ENCODE peak calls at places on chromosomes 2 and 18, in five cellular contexts. One of them, this sample, is unnamed. For H3K4me1, the result is how much of the 10 kb centered on the place peaks cover.

GRCh38 chr2:239253264-239253663 is 147.6 kb downstream of the HDAC4 start:
- DNase-seq in right atrium auricular region: no peak
- DNase-seq in body of pancreas: no peak
- DNase-seq in sigmoid colon: no peak
- DNase-seq in ovary: no peak
- DNase-seq in this sample: no peak

GRCh38 chr2:134988994-134989605 is 58.1 kb downstream of the MAP3K19 start:
- DNase-seq in right atrium auricular region: no peak
- DNase-seq in body of pancreas: no peak
- DNase-seq in sigmoid colon: no peak
- DNase-seq in ovary: no peak
- DNase-seq in this sample: peak

GRCh38 chr2:170455617-170456426 is 259.3 kb upstream of the SP5 start:
- DNase-seq in right atrium auricular region: no peak
- DNase-seq in body of pancreas: no peak
- DNase-seq in sigmoid colon: no peak
- DNase-seq in ovary: no peak
- DNase-seq in this sample: no peak

GRCh38 chr2:219632758-219633101 is 5.3 kb downstream of the SLC4A3 start:
- DNase-seq in right atrium auricular region: no peak
- DNase-seq in body of pancreas: no peak
- DNase-seq in sigmoid colon: no peak
- DNase-seq in ovary: no peak
- DNase-seq in this sample: peak

GRCh38 chr2:176297067-176297466 is 27.8 kb downstream of the MTX2 start:
- DNase-seq in right atrium auricular region: no peak
- DNase-seq in body of pancreas: no peak
- DNase-seq in sigmoid colon: no peak
- DNase-seq in ovary: no peak
- DNase-seq in this sample: no peak

GRCh38 chr2:30732876-30733275 is 74.4 kb downstream of the CAPN13 start:
- DNase-seq in right atrium auricular region: no peak
- DNase-seq in body of pancreas: no peak
- DNase-seq in sigmoid colon: peak
- DNase-seq in ovary: no peak
- DNase-seq in this sample: no peak

GRCh38 chr2:1088192-1088860 is 137.7 kb downstream of the SNTG2 start:
- DNase-seq in right atrium auricular region: no peak
- DNase-seq in body of pancreas: no peak
- DNase-seq in sigmoid colon: no peak
- DNase-seq in ovary: no peak
- DNase-seq in this sample: peak

GRCh38 chr2:219251656-219252055 is 1.4 kb upstream of the TUBA4B start:
- DNase-seq in right atrium auricular region: no peak
- DNase-seq in body of pancreas: no peak
- DNase-seq in sigmoid colon: no peak
- DNase-seq in ovary: no peak
- DNase-seq in this sample: no peak

GRCh38 chr2:233865838-233866237 is 2.3 kb downstream of the MSL3B start:
- DNase-seq in right atrium auricular region: no peak
- DNase-seq in body of pancreas: no peak
- DNase-seq in sigmoid colon: no peak
- DNase-seq in ovary: no peak
- DNase-seq in this sample: no peak

GRCh38 chr2:68653034-68653433 is 9.7 kb downstream of the PROKR1 start:
- DNase-seq in right atrium auricular region: no peak
- DNase-seq in body of pancreas: no peak
- DNase-seq in sigmoid colon: no peak
- DNase-seq in ovary: no peak
- DNase-seq in this sample: no peak

GRCh38 chr18:58387716-58388115 is 241.2 kb downstream of the ALPK2 start:
- DNase-seq in right atrium auricular region: peak
- DNase-seq in body of pancreas: no peak
- DNase-seq in sigmoid colon: no peak
- DNase-seq in ovary: no peak
- DNase-seq in this sample: peak

GRCh38 chr18:26526966-26527234 is 21.5 kb downstream of the KCTD1 start:
- DNase-seq in right atrium auricular region: no peak
- DNase-seq in body of pancreas: no peak
- DNase-seq in sigmoid colon: no peak
- DNase-seq in ovary: no peak
- DNase-seq in this sample: no peak

GRCh38 chr2:128771401-128771800 is 452.7 kb upstream of the HS6ST1 start:
- DNase-seq in right atrium auricular region: peak
- DNase-seq in body of pancreas: no peak
- DNase-seq in sigmoid colon: no peak
- DNase-seq in ovary: no peak
- DNase-seq in this sample: no peak

GRCh38 chr2:128769457-128770142 is 450.9 kb upstream of the HS6ST1 start:
- DNase-seq in right atrium auricular region: peak
- DNase-seq in body of pancreas: no peak
- DNase-seq in sigmoid colon: peak
- DNase-seq in ovary: peak
- DNase-seq in this sample: no peak

GRCh38 chr2:128772671-128773070 is 454.0 kb upstream of the HS6ST1 start:
- DNase-seq in right atrium auricular region: peak
- DNase-seq in body of pancreas: no peak
- DNase-seq in sigmoid colon: peak
- DNase-seq in ovary: peak
- DNase-seq in this sample: peak

GRCh38 chr2:128768066-128768465 is 449.4 kb upstream of the HS6ST1 start:
- DNase-seq in right atrium auricular region: peak
- DNase-seq in body of pancreas: no peak
- DNase-seq in sigmoid colon: no peak
- DNase-seq in ovary: no peak
- DNase-seq in this sample: no peak

DNA sequence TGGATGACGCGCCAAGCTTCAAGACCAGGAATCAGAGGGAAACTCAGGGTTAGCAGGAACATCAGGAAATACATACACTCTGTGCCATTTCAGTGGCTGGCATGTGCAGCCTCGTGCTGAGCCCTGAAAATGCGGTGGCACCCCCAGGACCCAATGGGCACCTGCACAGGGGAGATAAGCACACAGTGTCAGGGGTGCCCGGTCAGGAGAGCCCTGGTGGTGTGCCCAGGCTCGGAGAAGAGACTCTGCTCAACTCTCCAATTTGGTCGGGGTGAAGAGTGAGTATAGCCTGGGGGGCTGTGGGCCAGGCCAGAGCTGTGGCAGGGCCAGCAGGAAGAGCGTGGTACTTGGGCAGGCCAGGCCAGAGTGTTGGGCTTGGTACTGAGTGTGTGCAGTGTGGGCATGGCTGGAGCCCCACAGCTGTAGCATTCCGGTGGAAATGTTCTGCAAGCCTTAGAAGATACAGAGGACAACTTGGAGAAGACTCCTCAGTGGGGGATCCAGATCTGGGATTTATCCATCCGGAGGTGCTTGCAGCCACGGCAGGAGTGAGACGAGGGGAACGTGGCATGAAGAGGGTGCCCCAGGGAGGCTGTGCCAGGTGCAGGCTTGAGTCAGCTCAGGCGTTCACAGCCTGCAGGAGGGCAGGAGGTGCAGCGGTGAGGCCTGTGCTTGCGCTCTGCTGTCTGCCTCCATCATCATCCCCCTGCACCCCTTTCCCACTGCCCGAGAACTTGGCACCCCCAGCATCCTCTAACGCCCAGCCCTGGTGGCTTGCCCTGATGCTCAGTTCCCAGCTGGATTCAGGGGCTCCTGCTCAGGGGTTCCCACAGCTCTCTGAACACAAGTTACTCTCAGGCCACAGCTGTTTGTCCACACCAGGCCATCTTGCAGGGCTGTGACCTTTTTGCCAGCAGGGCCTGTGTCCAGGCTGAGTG is 451.7 kb upstream of the HS6ST1 start:
- DNase-seq in right atrium auricular region: peak
- DNase-seq in body of pancreas: no peak
- DNase-seq in sigmoid colon: peak
- DNase-seq in ovary: peak
- DNase-seq in this sample: no peak
- H3K4me1 ChIP-seq in right atrium auricular region: under half
- H3K4me1 ChIP-seq in body of pancreas: under half
- H3K4me1 ChIP-seq in sigmoid colon: under half
- H3K4me1 ChIP-seq in ovary: under half
- H3K4me1 ChIP-seq in this sample: under half

DNA sequence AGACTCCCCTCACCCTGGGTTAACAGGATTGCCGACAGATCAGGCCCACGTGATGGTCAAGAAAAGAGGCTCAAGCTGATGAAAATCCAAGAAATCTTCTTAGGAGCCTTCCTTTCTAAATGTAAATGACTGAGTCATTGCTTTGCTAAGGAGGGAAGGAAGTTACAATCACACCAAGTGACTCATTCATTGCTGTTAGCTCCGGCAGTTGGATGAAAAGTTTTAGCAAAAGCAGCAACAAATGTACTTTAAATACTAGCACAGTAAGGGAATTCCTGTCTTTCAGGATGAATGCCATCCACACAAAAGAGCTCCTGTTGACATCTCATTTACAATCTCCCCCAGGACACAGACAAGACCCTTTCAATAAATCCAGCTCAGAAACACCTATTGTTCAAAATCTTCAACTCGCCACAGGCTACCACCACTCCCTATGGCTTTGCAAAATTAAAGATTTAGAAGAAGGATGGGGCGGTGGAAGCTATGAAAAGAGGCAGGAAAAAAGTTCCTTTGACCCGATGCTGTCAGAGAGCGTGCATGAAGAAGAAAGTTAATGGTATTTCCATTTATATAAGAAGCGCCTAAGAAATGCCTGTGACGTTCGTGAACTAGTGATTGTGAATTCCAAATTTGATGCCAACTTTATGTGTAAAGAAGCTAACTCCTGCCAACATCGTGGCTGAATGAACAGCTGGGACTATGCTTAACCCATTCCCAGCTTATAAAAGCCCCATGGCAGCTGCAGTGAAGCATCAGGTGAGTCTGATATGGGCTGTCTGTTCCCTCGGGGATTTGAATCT is 153.7 kb downstream of the TGIF1 start:
- DNase-seq in right atrium auricular region: no peak
- DNase-seq in body of pancreas: peak
- DNase-seq in sigmoid colon: peak
- DNase-seq in ovary: no peak
- DNase-seq in this sample: peak
- H3K4me3 ChIP-seq in right atrium auricular region: peak
- H3K4me3 ChIP-seq in body of pancreas: no peak
- H3K4me3 ChIP-seq in sigmoid colon: peak
- H3K4me3 ChIP-seq in ovary: peak
- H3K4me3 ChIP-seq in this sample: peak

GRCh38 chr2:98664323-98664722 is 55.9 kb downstream of the UNC50 start:
- DNase-seq in right atrium auricular region: no peak
- DNase-seq in body of pancreas: no peak
- DNase-seq in sigmoid colon: no peak
- DNase-seq in ovary: no peak
- DNase-seq in this sample: no peak

GRCh38 chr2:98669675-98670074 is 61.3 kb downstream of the MGAT4A start:
- DNase-seq in right atrium auricular region: no peak
- DNase-seq in body of pancreas: peak
- DNase-seq in sigmoid colon: no peak
- DNase-seq in ovary: no peak
- DNase-seq in this sample: no peak

GRCh38 chr2:98663521-98664090 is 55.2 kb downstream of the UNC50 start:
- DNase-seq in right atrium auricular region: no peak
- DNase-seq in body of pancreas: no peak
- DNase-seq in sigmoid colon: no peak
- DNase-seq in ovary: no peak
- DNase-seq in this sample: no peak

DNA sequence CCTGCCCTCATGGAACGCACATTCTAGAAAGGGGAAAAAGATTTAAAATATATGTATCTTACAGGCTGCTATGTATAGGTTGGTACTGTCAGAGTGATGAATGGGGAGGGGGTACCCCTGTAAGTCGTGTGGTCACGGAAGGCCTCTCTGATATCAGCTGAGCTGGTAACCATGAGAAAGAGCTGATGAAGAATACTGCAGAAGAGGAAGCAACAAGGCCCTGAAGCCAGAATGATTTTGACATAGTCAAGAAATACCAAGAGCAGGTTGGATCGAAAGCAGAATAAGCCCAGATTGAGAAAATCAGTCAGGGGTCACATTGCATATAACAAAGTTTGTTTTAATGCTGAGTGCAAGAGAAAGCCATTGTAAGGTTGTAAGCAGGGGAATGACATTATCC is 57.2 kb downstream of the UNC50 start:
- DNase-seq in right atrium auricular region: no peak
- DNase-seq in body of pancreas: no peak
- DNase-seq in sigmoid colon: no peak
- DNase-seq in ovary: no peak
- DNase-seq in this sample: no peak
- H3K4me1 ChIP-seq in right atrium auricular region: under half
- H3K4me1 ChIP-seq in body of pancreas: under half
- H3K4me1 ChIP-seq in sigmoid colon: under half
- H3K4me1 ChIP-seq in ovary: under half
- H3K4me1 ChIP-seq in this sample: under half

GRCh38 chr2:25749676-25750075 is 76.3 kb upstream of the DTNB start:
- DNase-seq in right atrium auricular region: no peak
- DNase-seq in body of pancreas: no peak
- DNase-seq in sigmoid colon: no peak
- DNase-seq in ovary: no peak
- DNase-seq in this sample: no peak
- H3K4me3 ChIP-seq in right atrium auricular region: no peak
- H3K4me3 ChIP-seq in body of pancreas: no peak
- H3K4me3 ChIP-seq in sigmoid colon: no peak
- H3K4me3 ChIP-seq in ovary: no peak
- H3K4me3 ChIP-seq in this sample: no peak